ENCODE peak calls at places on chromosomes 6 and 20, in eight cellular contexts. One of them, this sample, is unnamed.

GRCh38 chr6:63448229-63448628 is 124.1 kb upstream of the LOC128125822 start:
- DNase-seq in LHCN-M2: peak; percentile 4
- DNase-seq in BE2C: no peak
- DNase-seq in HFF-Myc: no peak
- DNase-seq in NCI-H2081: no peak
- DNase-seq in NCI-H1092: no peak
- DNase-seq in nucleus accumbens: no peak
- DNase-seq in mucosa of descending colon: no peak
- DNase-seq in this sample: no peak

GRCh38 chr20:59817406-59817805 is 116.0 kb downstream of the SYCP2 start:
- DNase-seq in LHCN-M2: no peak
- DNase-seq in BE2C: no peak
- DNase-seq in HFF-Myc: no peak
- DNase-seq in NCI-H2081: no peak
- DNase-seq in NCI-H1092: no peak
- DNase-seq in nucleus accumbens: no peak
- DNase-seq in mucosa of descending colon: no peak
- DNase-seq in this sample: no peak

GRCh38 chr6:143112837-143113236 is 52.1 kb downstream of the AIG1 start:
- DNase-seq in LHCN-M2: no peak
- DNase-seq in BE2C: no peak
- DNase-seq in HFF-Myc: no peak
- DNase-seq in NCI-H2081: no peak
- DNase-seq in NCI-H1092: no peak
- DNase-seq in nucleus accumbens: no peak
- DNase-seq in mucosa of descending colon: no peak
- DNase-seq in this sample: no peak

GRCh38 chr6:116439572-116439971 is 21.6 kb upstream of the CALHM6 start:
- DNase-seq in LHCN-M2: peak; percentile 39
- DNase-seq in BE2C: no peak
- DNase-seq in HFF-Myc: no peak
- DNase-seq in NCI-H2081: no peak
- DNase-seq in NCI-H1092: no peak
- DNase-seq in nucleus accumbens: no peak
- DNase-seq in mucosa of descending colon: no peak
- DNase-seq in this sample: no peak

GRCh38 chr6:31792741-31793140 is 2.8 kb downstream of the VARS1 start:
- DNase-seq in LHCN-M2: no peak
- DNase-seq in BE2C: no peak
- DNase-seq in HFF-Myc: no peak
- DNase-seq in NCI-H2081: no peak
- DNase-seq in NCI-H1092: no peak
- DNase-seq in nucleus accumbens: no peak
- DNase-seq in mucosa of descending colon: no peak
- DNase-seq in this sample: no peak

GRCh38 chr6:157911278-157911677 is 70.4 kb upstream of the SYNJ2 start:
- DNase-seq in LHCN-M2: no peak
- DNase-seq in BE2C: no peak
- DNase-seq in HFF-Myc: no peak
- DNase-seq in NCI-H2081: no peak
- DNase-seq in NCI-H1092: no peak
- DNase-seq in nucleus accumbens: no peak
- DNase-seq in mucosa of descending colon: no peak
- DNase-seq in this sample: no peak

GRCh38 chr6:36633915-36634314 is 39.8 kb downstream of the SRSF3 start:
- DNase-seq in LHCN-M2: peak; percentile 51
- DNase-seq in BE2C: no peak
- DNase-seq in HFF-Myc: no peak
- DNase-seq in NCI-H2081: peak; percentile 79
- DNase-seq in NCI-H1092: peak; percentile 61
- DNase-seq in nucleus accumbens: no peak
- DNase-seq in mucosa of descending colon: peak; percentile 83
- DNase-seq in this sample: no peak

GRCh38 chr6:7673063-7673536 is 52.8 kb upstream of the BMP6 start:
- DNase-seq in LHCN-M2: no peak
- DNase-seq in BE2C: no peak
- DNase-seq in HFF-Myc: peak; percentile 29
- DNase-seq in NCI-H2081: no peak
- DNase-seq in NCI-H1092: no peak
- DNase-seq in nucleus accumbens: no peak
- DNase-seq in mucosa of descending colon: peak; percentile 73
- DNase-seq in this sample: no peak

GRCh38 chr20:50783903-50784302 is 11.0 kb upstream of the BCAS4 start:
- DNase-seq in LHCN-M2: no peak
- DNase-seq in BE2C: no peak
- DNase-seq in HFF-Myc: no peak
- DNase-seq in NCI-H2081: no peak
- DNase-seq in NCI-H1092: no peak
- DNase-seq in nucleus accumbens: no peak
- DNase-seq in mucosa of descending colon: no peak
- DNase-seq in this sample: no peak

GRCh38 chr6:165714907-165715306 is 51.9 kb upstream of the PDE10A start:
- DNase-seq in LHCN-M2: no peak
- DNase-seq in BE2C: no peak
- DNase-seq in HFF-Myc: no peak
- DNase-seq in NCI-H2081: no peak
- DNase-seq in NCI-H1092: no peak
- DNase-seq in nucleus accumbens: no peak
- DNase-seq in mucosa of descending colon: no peak
- DNase-seq in this sample: no peak

GRCh38 chr20:22430154-22430745 is 154.1 kb downstream of the FOXA2 start:
- DNase-seq in LHCN-M2: no peak
- DNase-seq in BE2C: no peak
- DNase-seq in HFF-Myc: no peak
- DNase-seq in NCI-H2081: peak; percentile 90
- DNase-seq in NCI-H1092: no peak
- DNase-seq in nucleus accumbens: no peak
- DNase-seq in mucosa of descending colon: no peak
- DNase-seq in this sample: no peak

GRCh38 chr20:1402149-1402548 is 9.3 kb upstream of the FKBP1A start:
- DNase-seq in LHCN-M2: peak; percentile 59
- DNase-seq in BE2C: no peak
- DNase-seq in HFF-Myc: no peak
- DNase-seq in NCI-H2081: no peak
- DNase-seq in NCI-H1092: no peak
- DNase-seq in nucleus accumbens: no peak
- DNase-seq in mucosa of descending colon: no peak
- DNase-seq in this sample: no peak

GRCh38 chr6:33030245-33030644 is 20.9 kb upstream of the HLA-DOA start:
- DNase-seq in LHCN-M2: no peak
- DNase-seq in BE2C: no peak
- DNase-seq in HFF-Myc: no peak
- DNase-seq in NCI-H2081: no peak
- DNase-seq in NCI-H1092: no peak
- DNase-seq in nucleus accumbens: no peak
- DNase-seq in mucosa of descending colon: no peak
- DNase-seq in this sample: no peak

GRCh38 chr6:134551245-134551960 is 233.5 kb upstream of the SGK1 start:
- DNase-seq in LHCN-M2: peak; percentile 93
- DNase-seq in BE2C: no peak
- DNase-seq in HFF-Myc: peak; percentile 44
- DNase-seq in NCI-H2081: no peak
- DNase-seq in NCI-H1092: no peak
- DNase-seq in nucleus accumbens: no peak
- DNase-seq in mucosa of descending colon: no peak
- DNase-seq in this sample: no peak

GRCh38 chr6:44078795-44079671 is 48.2 kb downstream of the MRPL14 start:
- DNase-seq in LHCN-M2: peak; percentile 64
- DNase-seq in BE2C: peak; percentile 77
- DNase-seq in HFF-Myc: no peak
- DNase-seq in NCI-H2081: no peak
- DNase-seq in NCI-H1092: no peak
- DNase-seq in nucleus accumbens: no peak
- DNase-seq in mucosa of descending colon: peak; percentile 76
- DNase-seq in this sample: no peak

GRCh38 chr6:137181876-137182653 is 8.6 kb upstream of the IL22RA2 start:
- DNase-seq in LHCN-M2: no peak
- DNase-seq in BE2C: no peak
- DNase-seq in HFF-Myc: no peak
- DNase-seq in NCI-H2081: no peak
- DNase-seq in NCI-H1092: no peak
- DNase-seq in nucleus accumbens: no peak
- DNase-seq in mucosa of descending colon: no peak
- DNase-seq in this sample: no peak

GRCh38 chr6:142374965-142375733 is 73.3 kb downstream of the ADGRG6 start:
- DNase-seq in LHCN-M2: peak; percentile 66
- DNase-seq in BE2C: no peak
- DNase-seq in HFF-Myc: peak; percentile 59
- DNase-seq in NCI-H2081: no peak
- DNase-seq in NCI-H1092: no peak
- DNase-seq in nucleus accumbens: no peak
- DNase-seq in mucosa of descending colon: no peak
- DNase-seq in this sample: no peak

GRCh38 chr20:46572181-46572580 is 21.7 kb upstream of the OCSTAMP start:
- DNase-seq in LHCN-M2: no peak
- DNase-seq in BE2C: no peak
- DNase-seq in HFF-Myc: no peak
- DNase-seq in NCI-H2081: no peak
- DNase-seq in NCI-H1092: peak; percentile 85
- DNase-seq in nucleus accumbens: peak; percentile 88
- DNase-seq in mucosa of descending colon: no peak
- DNase-seq in this sample: peak; percentile 96

GRCh38 chr6:111076024-111076680 is 11.2 kb upstream of the SLC16A10 start:
- DNase-seq in LHCN-M2: no peak
- DNase-seq in BE2C: no peak
- DNase-seq in HFF-Myc: no peak
- DNase-seq in NCI-H2081: no peak
- DNase-seq in NCI-H1092: no peak
- DNase-seq in nucleus accumbens: no peak
- DNase-seq in mucosa of descending colon: no peak
- DNase-seq in this sample: no peak

This sample was measured in midbrain.